ENCODE peak calls at places on chromosomes 4 and X, in six cellular contexts. One of them, this sample, is unnamed.

GRCh38 chr4:190014771-190015537 is 12.1 kb downstream of the FRG2 start:
- DNase-seq in tibial artery: no peak
- DNase-seq in astrocyte of the cerebellum: no peak
- DNase-seq in GM12865: no peak
- DNase-seq in endodermal cell: peak; percentile 77
- DNase-seq in heart left ventricle: peak; percentile 60
- DNase-seq in this sample: peak; percentile 21

GRCh38 chr4:152680988-152681731 is 1.4 kb upstream of the TMEM154 start:
- DNase-seq in tibial artery: no peak
- DNase-seq in astrocyte of the cerebellum: peak; percentile 13
- DNase-seq in GM12865: peak; percentile 46
- DNase-seq in endodermal cell: peak; percentile 64
- DNase-seq in heart left ventricle: no peak
- DNase-seq in this sample: no peak

GRCh38 chr4:74793757-74794340 is 474 bp downstream of the BTC start:
- DNase-seq in tibial artery: peak; percentile 77
- DNase-seq in astrocyte of the cerebellum: no peak
- DNase-seq in GM12865: peak; percentile 23
- DNase-seq in endodermal cell: peak; percentile 93
- DNase-seq in heart left ventricle: peak; percentile 63
- DNase-seq in this sample: peak; percentile 30

GRCh38 chr4:38939150-38939549 is 71.5 kb downstream of the FAM114A1 start:
- DNase-seq in tibial artery: no peak
- DNase-seq in astrocyte of the cerebellum: no peak
- DNase-seq in GM12865: peak; percentile 72
- DNase-seq in endodermal cell: no peak
- DNase-seq in heart left ventricle: no peak
- DNase-seq in this sample: peak; percentile 70

GRCh38 chrX:48531359-48531954 is 8.1 kb upstream of the TBC1D25 start:
- DNase-seq in tibial artery: no peak
- DNase-seq in astrocyte of the cerebellum: peak; percentile 22
- DNase-seq in GM12865: no peak
- DNase-seq in endodermal cell: no peak
- DNase-seq in heart left ventricle: no peak
- DNase-seq in this sample: no peak

GRCh38 chrX:51494409-51494808 is 2.0 kb downstream of the NUDT11 start:
- DNase-seq in tibial artery: no peak
- DNase-seq in astrocyte of the cerebellum: no peak
- DNase-seq in GM12865: no peak
- DNase-seq in endodermal cell: no peak
- DNase-seq in heart left ventricle: no peak
- DNase-seq in this sample: no peak

GRCh38 chrX:111244238-111244750 is 26.0 kb downstream of the CAPN6 start:
- DNase-seq in tibial artery: no peak
- DNase-seq in astrocyte of the cerebellum: no peak
- DNase-seq in GM12865: peak; percentile 5
- DNase-seq in endodermal cell: no peak
- DNase-seq in heart left ventricle: no peak
- DNase-seq in this sample: peak; percentile 34

GRCh38 chr4:147839651-147840050 is 107.8 kb downstream of the ARHGAP10 start:
- DNase-seq in tibial artery: no peak
- DNase-seq in astrocyte of the cerebellum: no peak
- DNase-seq in GM12865: no peak
- DNase-seq in endodermal cell: no peak
- DNase-seq in heart left ventricle: no peak
- DNase-seq in this sample: no peak

GRCh38 chrX:55710701-55711100 is 6.8 kb upstream of the RRAGB start:
- DNase-seq in tibial artery: no peak
- DNase-seq in astrocyte of the cerebellum: no peak
- DNase-seq in GM12865: no peak
- DNase-seq in endodermal cell: no peak
- DNase-seq in heart left ventricle: no peak
- DNase-seq in this sample: no peak

GRCh38 chrX:151984328-151984727 is 9.9 kb upstream of the GABRE start:
- DNase-seq in tibial artery: no peak
- DNase-seq in astrocyte of the cerebellum: peak; percentile 38
- DNase-seq in GM12865: no peak
- DNase-seq in endodermal cell: no peak
- DNase-seq in heart left ventricle: no peak
- DNase-seq in this sample: no peak

GRCh38 chr4:20256381-20256881 is 4.7 kb downstream of the SLIT2 start:
- DNase-seq in tibial artery: no peak
- DNase-seq in astrocyte of the cerebellum: no peak
- DNase-seq in GM12865: no peak
- DNase-seq in endodermal cell: no peak
- DNase-seq in heart left ventricle: no peak
- DNase-seq in this sample: no peak

GRCh38 chr4:168744021-168744420 is 247.2 kb downstream of the PALLD start:
- DNase-seq in tibial artery: no peak
- DNase-seq in astrocyte of the cerebellum: no peak
- DNase-seq in GM12865: no peak
- DNase-seq in endodermal cell: no peak
- DNase-seq in heart left ventricle: no peak
- DNase-seq in this sample: no peak

GRCh38 chrX:23788946-23789345 is 6.0 kb downstream of the SAT1 start:
- DNase-seq in tibial artery: no peak
- DNase-seq in astrocyte of the cerebellum: no peak
- DNase-seq in GM12865: no peak
- DNase-seq in endodermal cell: no peak
- DNase-seq in heart left ventricle: no peak
- DNase-seq in this sample: no peak

GRCh38 chr4:87950516-87950915 is 25.0 kb upstream of the SPP1 start:
- DNase-seq in tibial artery: no peak
- DNase-seq in astrocyte of the cerebellum: no peak
- DNase-seq in GM12865: no peak
- DNase-seq in endodermal cell: no peak
- DNase-seq in heart left ventricle: no peak
- DNase-seq in this sample: no peak

GRCh38 chr4:153728660-153729059 is 31.2 kb downstream of the RNF175 start:
- DNase-seq in tibial artery: no peak
- DNase-seq in astrocyte of the cerebellum: no peak
- DNase-seq in GM12865: peak; percentile 24
- DNase-seq in endodermal cell: no peak
- DNase-seq in heart left ventricle: no peak
- DNase-seq in this sample: no peak

GRCh38 chrX:56800801-56801200 is 71.8 kb downstream of the NBDY start:
- DNase-seq in tibial artery: no peak
- DNase-seq in astrocyte of the cerebellum: no peak
- DNase-seq in GM12865: peak; percentile 76
- DNase-seq in endodermal cell: peak; percentile 55
- DNase-seq in heart left ventricle: no peak
- DNase-seq in this sample: peak; percentile 59
- TF ChIP-seq CTCF in tibial artery: no peak
- TF ChIP-seq CTCF in astrocyte of the cerebellum: no peak
- TF ChIP-seq CTCF in GM12865: peak; percentile 20
- TF ChIP-seq CTCF in endodermal cell: peak; percentile 23
- TF ChIP-seq CTCF in heart left ventricle: no peak
- TF ChIP-seq CTCF in this sample: no peak

GRCh38 chr4:10761903-10762302 is 77.3 kb upstream of the CLNK start:
- DNase-seq in tibial artery: no peak
- DNase-seq in astrocyte of the cerebellum: no peak
- DNase-seq in GM12865: no peak
- DNase-seq in endodermal cell: no peak
- DNase-seq in heart left ventricle: no peak
- DNase-seq in this sample: no peak

GRCh38 chr4:10762541-10762940 is 78.0 kb upstream of the CLNK start:
- DNase-seq in tibial artery: no peak
- DNase-seq in astrocyte of the cerebellum: peak; percentile 98
- DNase-seq in GM12865: no peak
- DNase-seq in endodermal cell: peak; percentile 88
- DNase-seq in heart left ventricle: no peak
- DNase-seq in this sample: no peak

DNA sequence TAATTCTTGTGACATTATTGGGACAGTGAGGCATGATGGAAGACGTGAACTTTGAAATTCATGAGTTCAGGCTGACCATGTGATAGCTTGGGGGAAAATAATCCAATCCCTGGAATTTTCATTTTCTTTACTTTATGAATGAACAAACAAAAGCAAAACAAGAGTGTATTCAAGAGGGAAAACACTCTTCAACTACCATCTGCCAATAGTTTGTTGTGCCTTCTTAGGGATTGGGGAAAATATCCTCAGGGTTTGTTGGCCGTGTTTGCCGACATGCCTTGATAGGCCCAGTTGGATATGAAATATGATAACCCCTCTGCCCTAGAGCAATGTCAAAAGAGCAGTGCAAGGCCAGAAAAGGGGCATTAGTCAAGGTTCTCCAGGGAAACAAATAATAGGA is 80.8 kb upstream of the CLNK start:
- DNase-seq in tibial artery: no peak
- DNase-seq in astrocyte of the cerebellum: no peak
- DNase-seq in GM12865: no peak
- DNase-seq in endodermal cell: no peak
- DNase-seq in heart left ventricle: no peak
- DNase-seq in this sample: no peak
- TF ChIP-seq CTCF in tibial artery: no peak
- TF ChIP-seq CTCF in astrocyte of the cerebellum: no peak
- TF ChIP-seq CTCF in GM12865: no peak
- TF ChIP-seq CTCF in endodermal cell: no peak
- TF ChIP-seq CTCF in heart left ventricle: no peak
- TF ChIP-seq CTCF in this sample: no peak

GRCh38 chr4:139734875-139735380 is 69.3 kb downstream of the MGST2 start:
- DNase-seq in tibial artery: peak; percentile 94
- DNase-seq in astrocyte of the cerebellum: peak; percentile 41
- DNase-seq in GM12865: peak; percentile 24
- DNase-seq in endodermal cell: peak; percentile 95
- DNase-seq in heart left ventricle: peak; percentile 93
- DNase-seq in this sample: peak; percentile 84
- TF ChIP-seq CTCF in tibial artery: peak; percentile 82
- TF ChIP-seq CTCF in astrocyte of the cerebellum: peak; percentile 72
- TF ChIP-seq CTCF in GM12865: peak; percentile 41
- TF ChIP-seq CTCF in endodermal cell: peak; percentile 92
- TF ChIP-seq CTCF in heart left ventricle: peak; percentile 73
- TF ChIP-seq CTCF in this sample: peak; percentile 72

GRCh38 chrX:10729000-10729399 is 108.6 kb upstream of the MID1 start:
- DNase-seq in tibial artery: no peak
- DNase-seq in astrocyte of the cerebellum: no peak
- DNase-seq in GM12865: no peak
- DNase-seq in endodermal cell: no peak
- DNase-seq in heart left ventricle: no peak
- DNase-seq in this sample: no peak

GRCh38 chrX:10722804-10723364 is 102.5 kb upstream of the MID1 start:
- DNase-seq in tibial artery: peak; percentile 68
- DNase-seq in astrocyte of the cerebellum: peak; percentile 24
- DNase-seq in GM12865: peak; percentile 41
- DNase-seq in endodermal cell: peak; percentile 86
- DNase-seq in heart left ventricle: no peak
- DNase-seq in this sample: peak; percentile 56

GRCh38 chrX:10726647-10727046 is 106.3 kb upstream of the MID1 start:
- DNase-seq in tibial artery: no peak
- DNase-seq in astrocyte of the cerebellum: peak; percentile 89
- DNase-seq in GM12865: no peak
- DNase-seq in endodermal cell: no peak
- DNase-seq in heart left ventricle: no peak
- DNase-seq in this sample: no peak

GRCh38 chrX:10725071-10725470 is 104.7 kb upstream of the MID1 start:
- DNase-seq in tibial artery: no peak
- DNase-seq in astrocyte of the cerebellum: no peak
- DNase-seq in GM12865: no peak
- DNase-seq in endodermal cell: no peak
- DNase-seq in heart left ventricle: no peak
- DNase-seq in this sample: peak; percentile 30
- TF ChIP-seq CTCF in tibial artery: no peak
- TF ChIP-seq CTCF in astrocyte of the cerebellum: no peak
- TF ChIP-seq CTCF in GM12865: peak; percentile 34
- TF ChIP-seq CTCF in endodermal cell: peak; percentile 64
- TF ChIP-seq CTCF in heart left ventricle: no peak
- TF ChIP-seq CTCF in this sample: no peak

GRCh38 chr4:31125496-31125895 is 405.3 kb downstream of the PCDH7 start:
- DNase-seq in tibial artery: no peak
- DNase-seq in astrocyte of the cerebellum: no peak
- DNase-seq in GM12865: no peak
- DNase-seq in endodermal cell: no peak
- DNase-seq in heart left ventricle: no peak
- DNase-seq in this sample: no peak

GRCh38 chr4:31130930-31131329 is 410.8 kb downstream of the PCDH7 start:
- DNase-seq in tibial artery: no peak
- DNase-seq in astrocyte of the cerebellum: no peak
- DNase-seq in GM12865: no peak
- DNase-seq in endodermal cell: no peak
- DNase-seq in heart left ventricle: no peak
- DNase-seq in this sample: no peak

GRCh38 chr4:31124008-31124645 is 404.0 kb downstream of the PCDH7 start:
- DNase-seq in tibial artery: no peak
- DNase-seq in astrocyte of the cerebellum: no peak
- DNase-seq in GM12865: no peak
- DNase-seq in endodermal cell: no peak
- DNase-seq in heart left ventricle: no peak
- DNase-seq in this sample: no peak

GRCh38 chr4:31125061-31125460 is 404.9 kb downstream of the PCDH7 start:
- DNase-seq in tibial artery: no peak
- DNase-seq in astrocyte of the cerebellum: no peak
- DNase-seq in GM12865: no peak
- DNase-seq in endodermal cell: no peak
- DNase-seq in heart left ventricle: no peak
- DNase-seq in this sample: no peak
- TF ChIP-seq CTCF in tibial artery: no peak
- TF ChIP-seq CTCF in astrocyte of the cerebellum: no peak
- TF ChIP-seq CTCF in GM12865: no peak
- TF ChIP-seq CTCF in endodermal cell: no peak
- TF ChIP-seq CTCF in heart left ventricle: no peak
- TF ChIP-seq CTCF in this sample: no peak

DNA sequence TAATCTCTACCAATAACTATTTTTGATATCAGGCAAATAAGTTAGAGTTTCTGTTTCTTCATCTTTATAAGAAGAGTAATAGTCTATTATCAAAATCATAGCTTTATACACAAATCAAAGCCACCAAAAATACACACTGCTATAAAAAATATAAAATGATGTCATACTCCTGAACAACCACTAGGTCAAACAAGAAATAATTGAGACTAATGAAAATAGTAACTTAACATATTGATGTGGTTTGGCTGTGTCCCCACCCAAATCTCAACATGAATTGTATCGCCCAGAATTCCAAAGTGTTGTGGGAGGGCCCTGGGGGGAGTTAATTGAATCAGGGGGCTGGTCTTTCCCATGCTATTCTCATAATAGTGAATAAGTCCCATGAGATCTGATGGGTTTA is 2277.5 kb downstream of the ARAP2 start:
- DNase-seq in tibial artery: no peak
- DNase-seq in astrocyte of the cerebellum: no peak
- DNase-seq in GM12865: no peak
- DNase-seq in endodermal cell: no peak
- DNase-seq in heart left ventricle: no peak
- DNase-seq in this sample: no peak
- TF ChIP-seq CTCF in tibial artery: no peak
- TF ChIP-seq CTCF in astrocyte of the cerebellum: peak; percentile 15
- TF ChIP-seq CTCF in GM12865: no peak
- TF ChIP-seq CTCF in endodermal cell: peak; percentile 44
- TF ChIP-seq CTCF in heart left ventricle: no peak
- TF ChIP-seq CTCF in this sample: no peak

DNA sequence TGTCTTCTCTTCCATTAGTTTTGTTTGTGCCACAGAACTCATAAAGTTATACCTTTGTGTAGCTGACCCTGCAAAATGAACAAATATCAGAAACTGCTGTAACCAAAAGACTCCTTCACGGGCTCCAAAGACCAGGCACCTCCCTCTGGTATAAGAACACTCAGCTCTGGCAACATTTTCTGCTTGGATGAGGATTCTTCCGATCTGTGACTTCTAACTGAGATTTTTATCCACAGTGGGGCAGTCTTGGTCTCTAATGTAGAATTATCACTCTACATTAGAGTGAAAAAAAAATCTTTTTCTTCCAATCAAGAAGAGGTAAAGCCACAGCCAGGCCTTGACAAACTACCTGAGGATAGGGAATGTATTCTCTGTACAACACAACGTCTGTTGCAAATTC is 38.5 kb upstream of the PRSS48 start:
- DNase-seq in tibial artery: no peak
- DNase-seq in astrocyte of the cerebellum: peak; percentile 22
- DNase-seq in GM12865: no peak
- DNase-seq in endodermal cell: no peak
- DNase-seq in heart left ventricle: no peak
- DNase-seq in this sample: no peak
- TF ChIP-seq CTCF in tibial artery: no peak
- TF ChIP-seq CTCF in astrocyte of the cerebellum: no peak
- TF ChIP-seq CTCF in GM12865: no peak
- TF ChIP-seq CTCF in endodermal cell: no peak
- TF ChIP-seq CTCF in heart left ventricle: no peak
- TF ChIP-seq CTCF in this sample: no peak